ENCODE peak calls at places on chromosomes 3 and 15, in five cellular contexts. C, L, O, F and B are unnamed samples.
A peak's percentile ranks its signal among the peaks of the same experiment; 100 is the strongest.

GRCh38 chr3:52187576-52187975 is 10.4 kb upstream of the ALAS1 start:
- DNase-seq in O (no peak), L (no peak), F (no peak), C (no peak), B (no peak)

GRCh38 chr15:70376031-70376928 is 278.6 kb upstream of the TLE3 start:
- DNase-seq in F (no peak), L (no peak), C (no peak), O (no peak), B (no peak)

GRCh38 chr3:159263750-159264561 is 462.1 kb downstream of the MFSD1 start:
- DNase-seq in O (peak; percentile 67), C (peak; percentile 63), L (peak; percentile 12), F (peak; percentile 63), B (no peak)

GRCh38 chr15:57586661-57587404 is 4.9 kb upstream of the MYZAP start:
- DNase-seq in O (no peak), L (no peak), C (no peak), F (no peak), B (no peak)

GRCh38 chr3:170690133-170690981 is 104.5 kb upstream of the SLC7A14 start:
- DNase-seq in L (peak; percentile 43), O (peak; percentile 50), F (peak; percentile 60), C (peak; percentile 58), B (no peak)

GRCh38 chr3:156189927-156190326 is 69.5 kb downstream of the KCNAB1 start:
- DNase-seq in F (no peak), O (no peak), C (no peak), L (no peak), B (no peak)

GRCh38 chr15:56759450-56759845 is 26.1 kb upstream of the ZNF280D start:
- DNase-seq in O (peak; percentile 63), C (no peak), F (peak; percentile 98), L (no peak), B (no peak)

GRCh38 chr3:64686446-64686908 is 1.3 kb downstream of the ADAMTS9 start:
- DNase-seq in C (peak; percentile 4), F (peak; percentile 60), O (peak; percentile 63), L (no peak), B (no peak)

GRCh38 chr3:170480111-170480510 is 61.4 kb downstream of the CLDN11 start:
- DNase-seq in C (no peak), L (no peak), F (no peak), O (no peak), B (no peak)

GRCh38 chr3:9302425-9303181 is 53.2 kb upstream of the SRGAP3 start:
- DNase-seq in F (peak; percentile 67), O (peak; percentile 92), C (peak; percentile 55), L (peak; percentile 78), B (peak; percentile 77)

GRCh38 chr3:126464997-126465396 is 10.7 kb downstream of the ZXDC start:
- DNase-seq in O (no peak), F (no peak), L (no peak), C (no peak), B (no peak)

GRCh38 chr15:83112233-83112958 is 5.0 kb downstream of the TM6SF1 start:
- DNase-seq in C (no peak), F (peak; percentile 83), L (no peak), O (no peak), B (no peak)